ENCODE peak calls at places on chromosomes 3 and 15, in ten cellular contexts. M, S, G, W, U, R, K, D, B and Z are unnamed samples.

GRCh38 chr15:69031013-69032001 is 16.8 kb downstream of the NOX5 start:
- DNase-seq in M (peak; percentile 92), S (peak; percentile 50), G (peak; percentile 76), W (peak; percentile 34), U (peak; percentile 66), R (peak; percentile 67), K (peak; percentile 27), D (peak; percentile 52), B (peak; percentile 44), Z (no peak)

GRCh38 chr3:149964296-149964695 is 6.4 kb downstream of the PFN2 start:
- DNase-seq in M (no peak), S (no peak), G (no peak), W (no peak), U (no peak), R (no peak), K (peak; percentile 45), D (peak; percentile 57), B (no peak), Z (no peak)

GRCh38 chr3:100635273-100635701 is 25.9 kb downstream of the ADGRG7 start:
- DNase-seq in M (no peak), S (no peak), G (peak; percentile 78), W (no peak), U (peak; percentile 80), R (no peak), K (no peak), D (no peak), B (no peak), Z (no peak)

GRCh38 chr3:51436998-51437639 is 46.0 kb downstream of the RBM15B start:
- DNase-seq in M (no peak), S (peak; percentile 5), G (no peak), W (no peak), U (no peak), R (no peak), K (peak; percentile 7), D (peak; percentile 26), B (no peak), Z (no peak)

GRCh38 chr15:53936137-53936536 is 42.1 kb upstream of the UNC13C start:
- DNase-seq in M (no peak), S (no peak), G (no peak), W (no peak), U (no peak), R (no peak), K (no peak), D (no peak), B (no peak), Z (no peak)

GRCh38 chr3:197490659-197491058 is 65.1 kb downstream of the BDH1 start:
- DNase-seq in M (no peak), S (no peak), G (no peak), W (no peak), U (no peak), R (no peak), K (no peak), D (peak; percentile 16), B (no peak), Z (no peak)

GRCh38 chr3:5891721-5892120 is 704.2 kb downstream of the EDEM1 start:
- DNase-seq in M (no peak), S (no peak), G (peak; percentile 13), W (no peak), U (no peak), R (no peak), K (no peak), D (peak; percentile 0), B (no peak), Z (no peak)

GRCh38 chr3:126508539-126508938 is 9.0 kb downstream of the UROC1 start:
- DNase-seq in M (no peak), S (peak; percentile 37), G (no peak), W (no peak), U (no peak), R (no peak), K (no peak), D (no peak), B (peak; percentile 11), Z (no peak)

GRCh38 chr3:167480748-167481147 is 6.9 kb upstream of the SERPINI2 start:
- DNase-seq in M (no peak), S (peak; percentile 28), G (no peak), W (no peak), U (no peak), R (no peak), K (no peak), D (no peak), B (no peak), Z (no peak)

GRCh38 chr3:71078199-71078598 is 505.3 kb downstream of the FOXP1 start:
- DNase-seq in M (no peak), S (peak; percentile 82), G (no peak), W (no peak), U (no peak), R (no peak), K (no peak), D (no peak), B (no peak), Z (no peak)

GRCh38 chr3:150218841-150219240 is 189.3 kb upstream of the TSC22D2 start:
- DNase-seq in M (no peak), S (no peak), G (no peak), W (no peak), U (no peak), R (no peak), K (no peak), D (no peak), B (no peak), Z (no peak)

GRCh38 chr15:68410466-68411200 is 21.3 kb downstream of the ITGA11 start:
- DNase-seq in M (no peak), S (no peak), G (no peak), W (no peak), U (no peak), R (no peak), K (no peak), D (no peak), B (peak; percentile 11), Z (peak; percentile 28)

GRCh38 chr3:186220365-186220764 is 111.5 kb upstream of the ETV5 start:
- DNase-seq in M (no peak), S (peak; percentile 90), G (no peak), W (no peak), U (no peak), R (no peak), K (no peak), D (peak; percentile 23), B (no peak), Z (no peak)

GRCh38 chr3:23108651-23109050 is 94.5 kb upstream of the UBE2E2 start:
- DNase-seq in M (no peak), S (no peak), G (no peak), W (no peak), U (no peak), R (no peak), K (no peak), D (no peak), B (no peak), Z (no peak)

GRCh38 chr3:33467786-33468185 is 27.6 kb upstream of the UBP1 start:
- DNase-seq in M (peak; percentile 64), S (no peak), G (no peak), W (no peak), U (no peak), R (no peak), K (no peak), D (peak; percentile 12), B (no peak), Z (no peak)

DNA sequence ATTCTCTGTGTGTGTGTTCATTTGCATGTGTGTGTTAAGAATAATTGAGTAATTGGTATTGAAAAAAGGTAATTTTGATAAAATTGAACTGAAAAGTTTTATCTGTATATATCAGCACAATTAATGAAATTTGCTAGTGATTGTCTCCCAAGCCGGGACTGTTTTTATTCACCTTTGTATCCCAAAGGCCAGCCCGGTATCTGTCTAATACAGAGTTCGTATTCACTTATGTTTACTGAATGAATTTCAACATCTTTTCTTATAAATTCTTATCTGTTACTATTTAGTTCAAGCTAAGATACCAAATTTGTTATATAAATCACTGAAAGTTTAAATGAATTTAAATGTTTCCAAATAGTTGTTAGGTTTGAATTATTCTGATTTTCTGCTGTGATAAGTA is 394.0 kb upstream of the NAALADL2 start:
- DNase-seq in M (no peak), S (no peak), G (no peak), W (no peak), U (no peak), R (no peak), K (no peak), D (no peak), B (no peak), Z (no peak)
- H3K4me3 ChIP-seq in M (no peak overlapping the region), S (no peak overlapping the region), G (no peak overlapping the region), W (no peak overlapping the region), U (no peak overlapping the region), R (no peak overlapping the region), K (no peak overlapping the region), D (no peak overlapping the region), B (no peak overlapping the region), Z (no peak overlapping the region)

GRCh38 chr15:66148187-66148586 is 105.4 kb downstream of the MEGF11 start:
- DNase-seq in M (no peak), S (no peak), G (no peak), W (no peak), U (no peak), R (no peak), K (no peak), D (no peak), B (no peak), Z (no peak)
- H3K36me3 ChIP-seq in M (no peaks in the 10 kb centered on the region), S (no peaks in the 10 kb centered on the region), G (no peaks in the 10 kb centered on the region), W (no peaks in the 10 kb centered on the region), U (no peaks in the 10 kb centered on the region), R (no peaks in the 10 kb centered on the region), K (no peaks in the 10 kb centered on the region), D (no peaks in the 10 kb centered on the region), B (no peaks in the 10 kb centered on the region), Z (no peaks in the 10 kb centered on the region)

GRCh38 chr3:73504255-73504654 is 120.5 kb downstream of the PDZRN3 start:
- DNase-seq in M (no peak), S (no peak), G (no peak), W (no peak), U (no peak), R (no peak), K (no peak), D (no peak), B (no peak), Z (no peak)

GRCh38 chr3:73500321-73500720 is 124.4 kb downstream of the PDZRN3 start:
- DNase-seq in M (no peak), S (no peak), G (no peak), W (no peak), U (no peak), R (no peak), K (peak; percentile 43), D (peak; percentile 57), B (no peak), Z (no peak)

GRCh38 chr3:73503781-73504180 is 121.0 kb downstream of the PDZRN3 start:
- DNase-seq in M (no peak), S (no peak), G (no peak), W (no peak), U (no peak), R (no peak), K (no peak), D (peak; percentile 8), B (no peak), Z (no peak)

GRCh38 chr3:73504852-73505251 is 119.9 kb downstream of the PDZRN3 start:
- DNase-seq in M (no peak), S (no peak), G (no peak), W (no peak), U (no peak), R (no peak), K (no peak), D (no peak), B (no peak), Z (no peak)

GRCh38 chr3:73502609-73503560 is 121.9 kb downstream of the PDZRN3 start:
- DNase-seq in M (peak; percentile 90), S (peak; percentile 65), G (peak; percentile 82), W (peak; percentile 53), U (peak; percentile 64), R (peak; percentile 80), K (peak; percentile 92), D (peak; percentile 93), B (peak; percentile 63), Z (peak; percentile 80)
- TF ChIP-seq CTCF in M (peak; percentile 96), S (peak; percentile 91), G (peak; percentile 92), W (peak; percentile 73), U (peak; percentile 66), R (peak; percentile 87), K (peak; percentile 97), D (peak; percentile 84), B (peak; percentile 70), Z (peak; percentile 86)

GRCh38 chr3:48656841-48657281 is 5.8 kb downstream of the CELSR3 start:
- DNase-seq in M (no peak), S (no peak), G (no peak), W (no peak), U (no peak), R (no peak), K (no peak), D (no peak), B (no peak), Z (no peak)
- H3K4me3 ChIP-seq in M (no peak overlapping the region), S (no peak overlapping the region), G (no peak overlapping the region), W (peak overlapping the region; percentile 52), U (no peak overlapping the region), R (peak overlapping the region; percentile 80), K (no peak overlapping the region), D (peak overlapping the region; percentile 49), B (peak overlapping the region; percentile 70), Z (peak overlapping the region; percentile 79)